ENCODE peak calls at places on chromosome 15, in eight cellular contexts. P is RWPE1, Y is mammary epithelial cell, I is psoas muscle, A is testis, J is GM23248, E is substantia nigra, K is adrenal gland. D is an unnamed sample.

GRCh38 chr15:47688573-47689086 is 28.7 kb upstream of the SEMA6D start:
- DNase-seq in P (peak), Y (peak), I (no peak), A (no peak), J (peak), E (no peak), K (no peak), D (no peak)

GRCh38 chr15:94327356-94327936 is 96.1 kb downstream of the MCTP2 start:
- DNase-seq in P (peak), Y (peak), I (no peak), A (no peak), J (peak), E (no peak), K (no peak), D (no peak)

GRCh38 chr15:54576303-54576935 is 598.2 kb downstream of the UNC13C start:
- DNase-seq in P (no peak), Y (no peak), I (no peak), A (no peak), J (no peak), E (no peak), K (no peak), D (no peak)

GRCh38 chr15:59388670-59389069 is 16.0 kb upstream of the MYO1E start:
- DNase-seq in P (peak), Y (no peak), I (no peak), A (no peak), J (peak), E (no peak), K (no peak), D (no peak)

GRCh38 chr15:97235285-97235985 is 725.1 kb upstream of the ARRDC4 start:
- DNase-seq in P (peak), Y (peak), I (no peak), A (peak), J (peak), E (no peak), K (peak), D (peak)

GRCh38 chr15:27977656-27978055 is 121.5 kb downstream of the OCA2 start:
- DNase-seq in P (no peak), Y (no peak), I (no peak), A (no peak), J (no peak), E (no peak), K (no peak), D (no peak)

GRCh38 chr15:66859688-66860253 is 157.7 kb downstream of the SMAD6 start:
- DNase-seq in P (no peak), Y (no peak), I (no peak), A (peak), J (no peak), E (no peak), K (no peak), D (no peak)

GRCh38 chr15:75531041-75531450 is 48.1 kb downstream of the PTPN9 start:
- DNase-seq in P (no peak), Y (peak), I (peak), A (peak), J (peak), E (no peak), K (peak), D (peak)

GRCh38 chr15:73244333-73244732 is 124.4 kb downstream of the HCN4 start:
- DNase-seq in P (no peak), Y (peak), I (no peak), A (no peak), J (no peak), E (no peak), K (no peak), D (no peak)

GRCh38 chr15:22231603-22232002 is 151.3 kb downstream of the OR4M2 start:
- DNase-seq in P (no peak), Y (no peak), I (no peak), A (peak), J (no peak), E (no peak), K (no peak), D (no peak)

GRCh38 chr15:80174017-80174746 is 21.4 kb downstream of the FAH start:
- DNase-seq in P (no peak), Y (peak), I (peak), A (peak), J (peak), E (no peak), K (peak), D (no peak)

GRCh38 chr15:96054029-96054428 is 276.5 kb upstream of the NR2F2 start:
- DNase-seq in P (no peak), Y (no peak), I (no peak), A (no peak), J (no peak), E (no peak), K (no peak), D (no peak)

GRCh38 chr15:73900129-73900712 is 26.0 kb upstream of the LOXL1 start:
- DNase-seq in P (no peak), Y (no peak), I (no peak), A (no peak), J (peak), E (no peak), K (no peak), D (no peak)

GRCh38 chr15:47427463-47427862 is 289.8 kb upstream of the SEMA6D start:
- DNase-seq in P (no peak), Y (no peak), I (no peak), A (no peak), J (no peak), E (no peak), K (no peak), D (no peak)

GRCh38 chr15:101542306-101543025 is 53.0 kb upstream of the PCSK6 start:
- DNase-seq in P (no peak), Y (no peak), I (no peak), A (peak), J (no peak), E (no peak), K (no peak), D (no peak)

GRCh38 chr15:62848631-62849050 is 193.9 kb upstream of the TPM1 start:
- DNase-seq in P (no peak), Y (no peak), I (no peak), A (no peak), J (peak), E (no peak), K (no peak), D (no peak)

GRCh38 chr15:23648920-23649515 is 1.4 kb upstream of the MAGEL2 start:
- DNase-seq in P (peak), Y (no peak), I (no peak), A (peak), J (peak), E (no peak), K (peak), D (peak)

GRCh38 chr15:48149858-48150257 is 28.2 kb downstream of the MYEF2 start:
- DNase-seq in P (peak), Y (peak), I (no peak), A (no peak), J (peak), E (no peak), K (no peak), D (no peak)

GRCh38 chr15:53446376-53446775 is 313.1 kb downstream of the WDR72 start:
- DNase-seq in P (no peak), Y (no peak), I (no peak), A (no peak), J (no peak), E (no peak), K (no peak), D (no peak)

GRCh38 chr15:94607176-94607654 is 375.9 kb downstream of the MCTP2 start:
- DNase-seq in P (no peak), Y (peak), I (peak), A (peak), J (no peak), E (no peak), K (peak), D (peak)

GRCh38 chr15:93413745-93414144 is 324.7 kb upstream of the RGMA start:
- DNase-seq in P (no peak), Y (no peak), I (no peak), A (no peak), J (no peak), E (no peak), K (no peak), D (no peak)

GRCh38 chr15:78021761-78022160 is 55.8 kb downstream of the TBC1D2B start:
- DNase-seq in P (no peak), Y (no peak), I (no peak), A (no peak), J (no peak), E (no peak), K (no peak), D (no peak)
- H3K27ac ChIP-seq in P (peak), Y (no peak), I (no peak), A (no peak), J (no peak), E (no peak), K (no peak), D (no peak)

DNA sequence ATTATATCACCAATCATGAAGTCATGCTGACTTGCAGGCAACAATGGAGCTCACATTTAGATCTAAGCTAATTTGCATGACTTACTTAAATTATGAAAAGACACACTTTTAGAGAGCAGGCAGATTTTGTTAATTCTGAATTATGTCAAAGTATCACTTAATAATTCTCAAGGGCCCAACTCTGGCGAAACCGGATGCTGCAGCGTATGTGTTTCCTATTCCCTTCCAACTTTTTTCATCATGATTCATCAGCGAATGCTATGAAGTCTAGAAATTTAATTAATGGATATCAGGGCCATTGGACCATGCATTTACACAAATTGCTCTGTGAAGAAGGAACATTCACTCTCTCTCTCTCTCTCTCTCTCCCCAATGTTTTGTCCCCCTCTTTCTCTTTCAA is 63.5 kb upstream of the GOLGA8A start:
- DNase-seq in P (no peak), Y (no peak), I (no peak), A (no peak), J (no peak), E (no peak), K (no peak), D (no peak)
- H3K27ac ChIP-seq in P (no peak), Y (no peak), I (no peak), A (no peak), J (no peak), E (no peak), K (no peak), D (no peak)

DNA sequence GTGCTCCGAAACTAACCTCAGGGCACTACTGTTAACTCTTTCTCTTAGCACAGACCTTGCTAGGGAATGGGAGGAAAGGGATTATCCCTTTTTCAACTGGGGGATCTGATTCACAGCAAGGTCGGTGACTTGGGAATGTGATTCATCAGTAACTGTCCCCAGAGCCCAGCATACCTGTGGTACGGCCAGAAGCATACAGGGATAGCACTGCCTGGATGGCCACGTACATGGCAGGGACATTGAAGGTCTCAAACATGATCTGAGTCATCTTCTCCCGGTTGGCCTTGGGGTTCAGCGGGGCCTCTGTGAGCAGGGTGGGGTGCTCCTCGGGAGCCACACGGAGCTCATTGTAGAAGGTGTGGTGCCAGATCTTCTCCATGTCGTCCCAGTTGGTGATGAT is 2.3 kb downstream of the ACTC1 start:
- DNase-seq in P (no peak), Y (no peak), I (no peak), A (no peak), J (no peak), E (no peak), K (no peak), D (no peak)
- H3K27ac ChIP-seq in P (no peak), Y (no peak), I (peak), A (no peak), J (no peak), E (no peak), K (no peak), D (no peak)

GRCh38 chr15:85453144-85453872 is 72.9 kb downstream of the AKAP13 start:
- DNase-seq in P (no peak), Y (no peak), I (no peak), A (no peak), J (peak), E (no peak), K (no peak), D (no peak)
- H3K27ac ChIP-seq in P (peak), Y (no peak), I (no peak), A (no peak), J (no peak), E (no peak), K (no peak), D (no peak)

DNA sequence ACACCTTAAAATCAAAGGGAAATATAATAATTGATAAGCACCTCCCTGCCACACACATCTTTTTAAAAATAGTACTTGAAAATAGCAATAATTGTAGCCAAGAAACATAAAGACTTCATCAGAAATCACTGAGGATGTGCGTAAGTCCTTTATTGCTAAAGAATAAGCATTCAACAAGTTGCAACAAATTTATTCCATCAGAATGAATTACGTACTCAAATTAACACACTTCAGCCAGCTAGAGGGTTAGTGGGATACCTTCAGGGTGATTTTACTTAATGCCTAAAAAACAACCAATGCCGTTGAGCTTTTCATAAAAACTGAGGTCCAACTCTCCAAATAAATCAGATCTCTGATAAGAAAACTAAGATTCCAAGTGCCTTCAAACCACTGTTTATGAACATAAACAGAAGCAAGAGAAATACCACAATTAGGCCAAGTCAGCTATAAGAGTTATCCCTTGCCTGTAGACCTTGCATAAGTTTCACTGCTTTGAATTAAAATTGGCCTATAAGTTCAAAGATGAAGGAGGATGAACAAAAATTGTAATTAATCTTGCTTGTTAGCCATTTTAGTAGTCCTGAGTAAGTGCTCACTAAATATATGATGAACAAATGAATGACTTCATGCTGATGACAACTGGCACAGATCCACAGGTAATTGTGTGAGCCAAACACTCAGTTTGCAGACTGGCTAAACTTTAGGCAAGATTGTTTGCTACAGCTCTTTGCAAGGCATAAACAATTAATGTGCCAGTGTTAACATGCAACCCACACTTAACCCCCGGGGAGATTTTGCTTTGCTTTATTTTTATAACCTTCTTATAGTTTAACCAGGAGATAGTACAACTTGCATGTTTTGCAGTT is 375.1 kb upstream of the THBS1 start:
- DNase-seq in P (no peak), Y (no peak), I (no peak), A (no peak), J (no peak), E (no peak), K (no peak), D (no peak)
- H3K27ac ChIP-seq in P (no peak), Y (no peak), I (no peak), A (no peak), J (peak), E (no peak), K (no peak), D (no peak)

GRCh38 chr15:31525988-31526665 is 199.5 kb downstream of the KLF13 start:
- DNase-seq in P (no peak), Y (no peak), I (no peak), A (no peak), J (no peak), E (no peak), K (no peak), D (no peak)
- H3K27ac ChIP-seq in P (no peak), Y (no peak), I (no peak), A (no peak), J (no peak), E (no peak), K (no peak), D (no peak)

D was measured in thyroid gland.